ENCODE peak calls at places on chromosomes 7 and 10, in six cellular contexts. D is cardiac muscle cell, G is HCT116, Q is A549, F is dorsolateral prefrontal cortex, Y is IMR-90. C is an unnamed sample.

GRCh38 chr7:140926021-140926812 is 1.5 kb upstream of the BRAF start:
- DNase-seq in D (no peak), G (no peak), Q (no peak), F (no peak), Y (no peak), C (no peak)

GRCh38 chr7:140349172-140349771 is 49.1 kb downstream of the SLC37A3 start:
- DNase-seq in D (peak), G (no peak), Q (no peak), F (no peak), Y (peak), C (no peak)

GRCh38 chr7:38425509-38425908 is 152.1 kb upstream of the TARP start:
- DNase-seq in D (no peak), G (no peak), Q (no peak), F (no peak), Y (no peak), C (no peak)

GRCh38 chr7:27151341-27151944 is 940 bp downstream of the HOXA3 start:
- DNase-seq in D (no peak), G (no peak), Q (no peak), F (peak), Y (no peak), C (no peak)

GRCh38 chr10:32205666-32206065 is 141.3 kb downstream of the EPC1 start:
- DNase-seq in D (peak), G (no peak), Q (no peak), F (no peak), Y (peak), C (no peak)

GRCh38 chr10:118373786-118374185 is 31.7 kb upstream of the FAM204A start:
- DNase-seq in D (peak), G (no peak), Q (no peak), F (no peak), Y (peak), C (no peak)

GRCh38 chr7:28062197-28062988 is 118.2 kb downstream of the JAZF1 start:
- DNase-seq in D (peak), G (peak), Q (peak), F (peak), Y (peak), C (peak)

GRCh38 chr10:88114368-88114767 is 250.9 kb downstream of the PTEN start:
- DNase-seq in D (peak), G (peak), Q (peak), F (no peak), Y (peak), C (peak)

GRCh38 chr7:25399000-25399750 is 170.9 kb upstream of the NPVF start:
- DNase-seq in D (no peak), G (no peak), Q (no peak), F (no peak), Y (no peak), C (no peak)

GRCh38 chr10:63213489-63213888 is 80.4 kb downstream of the NRBF2 start:
- DNase-seq in D (no peak), G (no peak), Q (no peak), F (no peak), Y (no peak), C (no peak)

GRCh38 chr10:86840498-86840897 is 84.1 kb downstream of the BMPR1A start:
- DNase-seq in D (no peak), G (no peak), Q (no peak), F (no peak), Y (no peak), C (no peak)

GRCh38 chr7:112889834-112890438 is 99.7 kb upstream of the TMEM168 start:
- DNase-seq in D (no peak), G (no peak), Q (no peak), F (no peak), Y (no peak), C (no peak)

GRCh38 chr7:121079425-121080169 is 91.1 kb downstream of the CPED1 start:
- DNase-seq in D (peak), G (no peak), Q (no peak), F (no peak), Y (peak), C (no peak)

GRCh38 chr10:110151467-110151866 is 55.9 kb upstream of the MXI1 start:
- DNase-seq in D (no peak), G (no peak), Q (no peak), F (no peak), Y (no peak), C (no peak)

GRCh38 chr7:99860281-99861127 is 16.3 kb downstream of the OR2AE1 start:
- DNase-seq in D (peak), G (no peak), Q (no peak), F (no peak), Y (peak), C (no peak)

GRCh38 chr10:86961481-86962091 is 3.2 kb downstream of the SNCG start:
- DNase-seq in D (no peak), G (no peak), Q (no peak), F (no peak), Y (peak), C (no peak)

GRCh38 chr10:88840104-88840503 is 11.5 kb downstream of the ANKRD22 start:
- DNase-seq in D (peak), G (no peak), Q (no peak), F (no peak), Y (no peak), C (no peak)

GRCh38 chr7:43721193-43721806 is 8.0 kb downstream of the COA1 start:
- DNase-seq in D (peak), G (no peak), Q (peak), F (no peak), Y (peak), C (no peak)

GRCh38 chr10:131495224-131495623 is 183.7 kb upstream of the TCERG1L start:
- DNase-seq in D (no peak), G (no peak), Q (no peak), F (no peak), Y (no peak), C (no peak)

GRCh38 chr7:66307591-66308215 is 102.6 kb downstream of the TPST1 start:
- DNase-seq in D (peak), G (no peak), Q (no peak), F (no peak), Y (peak), C (no peak)

GRCh38 chr10:96625173-96625572 is 38.4 kb upstream of the TM9SF3 start:
- DNase-seq in D (no peak), G (no peak), Q (no peak), F (no peak), Y (no peak), C (no peak)

GRCh38 chr10:9621216-9621615 is 1396.5 kb upstream of the CELF2 start:
- DNase-seq in D (no peak), G (no peak), Q (no peak), F (no peak), Y (peak), C (no peak)

GRCh38 chr10:68897336-68897741 is 3.8 kb upstream of the DDX50 start:
- DNase-seq in D (peak), G (peak), Q (peak), F (no peak), Y (peak), C (no peak)

GRCh38 chr7:131625817-131626372 is 69.5 kb upstream of the PODXL start:
- DNase-seq in D (peak), G (peak), Q (peak), F (no peak), Y (peak), C (no peak)

GRCh38 chr7:80764132-80764531 is 125.7 kb downstream of the CD36 start:
- DNase-seq in D (no peak), G (no peak), Q (no peak), F (no peak), Y (no peak), C (peak)

GRCh38 chr7:2224934-2225333 is 7.8 kb downstream of the MAD1L1 start:
- DNase-seq in D (no peak), G (no peak), Q (no peak), F (no peak), Y (no peak), C (no peak)

GRCh38 chr7:150994141-150994837 is 3.5 kb downstream of the NOS3 start:
- DNase-seq in D (peak), G (no peak), Q (no peak), F (no peak), Y (no peak), C (no peak)
- H3K4me3 ChIP-seq in D (no peak), G (no peak), Q (no peak), F (peak), Y (no peak), C (no peak)

GRCh38 chr10:606767-607544 is 82.5 kb downstream of the DIP2C start:
- DNase-seq in D (no peak), G (no peak), Q (no peak), F (no peak), Y (peak), C (no peak)
- H3K27ac ChIP-seq in D (no peak), G (no peak), Q (no peak), F (peak), Y (peak), C (no peak)

GRCh38 chr10:509361-510102 is 179.9 kb downstream of the DIP2C start:
- DNase-seq in D (no peak), G (no peak), Q (no peak), F (peak), Y (no peak), C (no peak)
- H3K4me3 ChIP-seq in D (no peak), G (no peak), Q (no peak), F (no peak), Y (no peak), C (no peak)

DNA sequence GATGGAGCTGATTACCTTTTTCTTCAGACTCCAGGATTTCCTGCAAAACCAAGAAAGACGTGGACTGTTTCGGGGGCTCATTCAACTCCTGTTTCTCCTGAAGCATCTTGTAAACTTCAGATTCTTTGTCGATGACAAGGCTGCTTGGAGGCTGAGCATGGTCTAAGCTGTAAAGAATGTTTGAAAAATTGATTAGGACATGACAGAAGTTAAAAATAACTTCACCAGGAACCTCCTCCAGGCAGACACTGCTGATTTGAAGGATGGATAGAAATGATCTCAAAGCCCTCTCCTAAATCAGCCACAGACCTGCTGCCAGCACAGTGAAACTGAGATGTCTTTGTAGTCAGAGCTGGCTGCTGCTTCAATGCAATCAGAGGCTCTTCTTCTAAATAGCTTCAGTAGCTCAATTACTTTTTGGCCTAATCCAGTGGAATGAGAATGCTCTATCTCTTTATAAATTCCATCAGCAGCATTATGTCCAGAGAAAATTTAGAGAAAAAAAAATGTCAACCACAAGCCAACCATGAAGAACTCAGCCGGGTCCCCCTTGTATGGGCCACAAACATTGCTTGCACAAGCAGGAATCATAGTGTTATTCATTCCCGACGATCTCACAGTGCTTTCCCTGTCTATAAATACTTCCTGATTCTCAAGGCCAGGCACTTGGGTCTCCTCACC is 43.5 kb downstream of the PDLIM1 start:
- DNase-seq in D (peak), G (no peak), Q (no peak), F (no peak), Y (peak), C (no peak)
- H3K27ac ChIP-seq in D (peak), G (no peak), Q (peak), F (no peak), Y (peak), C (no peak)

GRCh38 chr7:98203964-98204605 is 7.2 kb upstream of the BHLHA15 start:
- DNase-seq in D (no peak), G (no peak), Q (no peak), F (no peak), Y (no peak), C (no peak)
- H3K4me3 ChIP-seq in D (no peak), G (no peak), Q (no peak), F (no peak), Y (no peak), C (no peak)

GRCh38 chr10:120539076-120539475 is 82.0 kb downstream of the PLPP4 start:
- DNase-seq in D (no peak), G (no peak), Q (no peak), F (no peak), Y (no peak), C (no peak)
- H3K27ac ChIP-seq in D (no peak), G (no peak), Q (no peak), F (no peak), Y (no peak), C (no peak)

GRCh38 chr10:30671011-30671616 is 41.6 kb upstream of the LYZL2 start:
- DNase-seq in D (peak), G (peak), Q (peak), F (no peak), Y (peak), C (peak)
- H3K4me3 ChIP-seq in D (no peak), G (peak), Q (no peak), F (peak), Y (no peak), C (no peak)

DNA sequence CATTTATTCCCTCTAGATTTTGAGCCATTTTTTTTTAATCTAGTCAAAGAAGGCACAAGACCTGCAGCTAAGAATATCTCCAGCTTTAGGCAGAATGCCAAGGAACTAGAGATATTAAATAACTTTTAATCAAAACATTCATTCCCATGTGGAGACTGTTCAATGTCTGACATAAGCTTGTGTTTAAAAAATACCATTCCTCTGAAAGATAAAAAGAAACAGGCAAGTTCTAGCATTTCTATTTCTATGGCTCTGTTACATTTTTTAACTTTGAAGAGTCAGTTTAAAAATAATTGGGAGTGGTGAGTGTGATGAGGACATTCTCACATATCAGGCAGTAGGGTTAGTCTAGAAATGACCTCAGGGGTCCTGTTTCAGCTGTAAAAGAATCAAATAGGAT is 48.0 kb downstream of the RHOBTB1 start:
- DNase-seq in D (peak), G (no peak), Q (no peak), F (no peak), Y (peak), C (no peak)
- H3K27ac ChIP-seq in D (no peak), G (no peak), Q (no peak), F (peak), Y (no peak), C (no peak)

GRCh38 chr7:122307228-122307619 is 2.7 kb upstream of the FEZF1 start:
- DNase-seq in D (no peak), G (no peak), Q (no peak), F (no peak), Y (no peak), C (no peak)
- H3K4me3 ChIP-seq in D (no peak), G (no peak), Q (no peak), F (no peak), Y (no peak), C (peak)

C was measured in iPS DF 6.9.